ENCODE peak calls at places on chromosomes 3 and 15, in six cellular contexts. One of them, this sample, is unnamed.

GRCh38 chr3:4218426-4219226 is 84.5 kb upstream of the SETMAR start:
- DNase-seq in M059J: no peak
- DNase-seq in AG20443: no peak
- DNase-seq in NCI-H2081: no peak
- DNase-seq in left ventricle myocardium superior: no peak
- DNase-seq in coronary artery: no peak
- DNase-seq in this sample: no peak

GRCh38 chr3:14913926-14914776 is 33.2 kb upstream of the NR2C2 start:
- DNase-seq in left ventricle myocardium superior: no peak
- DNase-seq in M059J: no peak
- DNase-seq in coronary artery: no peak
- DNase-seq in NCI-H2081: no peak
- DNase-seq in AG20443: no peak
- DNase-seq in this sample: no peak

GRCh38 chr15:39857132-39857531 is 62.9 kb downstream of the GPR176 start:
- DNase-seq in M059J: no peak
- DNase-seq in AG20443: no peak
- DNase-seq in coronary artery: no peak
- DNase-seq in NCI-H2081: no peak
- DNase-seq in left ventricle myocardium superior: no peak
- DNase-seq in this sample: no peak

GRCh38 chr3:169497567-169498257 is 165.8 kb downstream of the MECOM start:
- DNase-seq in M059J: peak
- DNase-seq in coronary artery: no peak
- DNase-seq in AG20443: no peak
- DNase-seq in left ventricle myocardium superior: no peak
- DNase-seq in NCI-H2081: no peak
- DNase-seq in this sample: peak

GRCh38 chr3:141262306-141262705 is 30.7 kb downstream of the PXYLP1 start:
- DNase-seq in left ventricle myocardium superior: no peak
- DNase-seq in NCI-H2081: no peak
- DNase-seq in coronary artery: no peak
- DNase-seq in M059J: peak
- DNase-seq in AG20443: peak
- DNase-seq in this sample: no peak

GRCh38 chr3:50314342-50314741 is 8.2 kb downstream of the HYAL2 start:
- DNase-seq in M059J: no peak
- DNase-seq in coronary artery: no peak
- DNase-seq in left ventricle myocardium superior: no peak
- DNase-seq in AG20443: no peak
- DNase-seq in NCI-H2081: no peak
- DNase-seq in this sample: no peak

GRCh38 chr3:58184982-58185360 is 25.8 kb downstream of the DNASE1L3 start:
- DNase-seq in coronary artery: no peak
- DNase-seq in M059J: no peak
- DNase-seq in NCI-H2081: no peak
- DNase-seq in left ventricle myocardium superior: no peak
- DNase-seq in AG20443: no peak
- DNase-seq in this sample: no peak

GRCh38 chr15:79978694-79979519 is 7.9 kb upstream of the BCL2A1 start:
- DNase-seq in NCI-H2081: no peak
- DNase-seq in left ventricle myocardium superior: no peak
- DNase-seq in coronary artery: no peak
- DNase-seq in AG20443: peak
- DNase-seq in M059J: peak
- DNase-seq in this sample: no peak

GRCh38 chr3:45100998-45101407 is 45.2 kb downstream of the CDCP1 start:
- DNase-seq in left ventricle myocardium superior: no peak
- DNase-seq in AG20443: peak
- DNase-seq in NCI-H2081: no peak
- DNase-seq in M059J: peak
- DNase-seq in coronary artery: no peak
- DNase-seq in this sample: no peak

GRCh38 chr15:34147371-34148140 is 45.7 kb downstream of the PGBD4 start:
- DNase-seq in left ventricle myocardium superior: no peak
- DNase-seq in NCI-H2081: no peak
- DNase-seq in coronary artery: no peak
- DNase-seq in M059J: peak
- DNase-seq in AG20443: no peak
- DNase-seq in this sample: no peak

GRCh38 chr3:103056953-103057450 is 622.2 kb downstream of the ZPLD1 start:
- DNase-seq in left ventricle myocardium superior: no peak
- DNase-seq in M059J: peak
- DNase-seq in NCI-H2081: no peak
- DNase-seq in AG20443: no peak
- DNase-seq in coronary artery: no peak
- DNase-seq in this sample: no peak

GRCh38 chr3:14208977-14209394 is 30.4 kb downstream of the LSM3 start:
- DNase-seq in left ventricle myocardium superior: no peak
- DNase-seq in M059J: no peak
- DNase-seq in AG20443: no peak
- DNase-seq in coronary artery: no peak
- DNase-seq in NCI-H2081: no peak
- DNase-seq in this sample: no peak

GRCh38 chr3:119145500-119146167 is at the start of gene TEX55:
- DNase-seq in NCI-H2081: no peak
- DNase-seq in M059J: peak
- DNase-seq in coronary artery: no peak
- DNase-seq in AG20443: peak
- DNase-seq in left ventricle myocardium superior: peak
- DNase-seq in this sample: no peak

GRCh38 chr3:99240700-99241099 is 339.2 kb upstream of the DCBLD2 start:
- DNase-seq in NCI-H2081: no peak
- DNase-seq in coronary artery: no peak
- DNase-seq in AG20443: peak
- DNase-seq in M059J: peak
- DNase-seq in left ventricle myocardium superior: no peak
- DNase-seq in this sample: peak

GRCh38 chr3:7721869-7722268 is 779.8 kb upstream of the LMCD1 start:
- DNase-seq in NCI-H2081: no peak
- DNase-seq in AG20443: no peak
- DNase-seq in coronary artery: no peak
- DNase-seq in left ventricle myocardium superior: no peak
- DNase-seq in M059J: no peak
- DNase-seq in this sample: no peak